ENCODE peak calls at places on chromosome 10, in four cellular contexts. H, S, G and Z are unnamed samples.

GRCh38 chr10:3681642-3682554 is 103.1 kb downstream of the KLF6 start:
- DNase-seq in H (no peak), S (no peak), G (no peak), Z (no peak)

GRCh38 chr10:60828489-60828852 is 50.2 kb downstream of the CDK1 start:
- DNase-seq in H (no peak), S (no peak), G (no peak), Z (no peak)

GRCh38 chr10:132225073-132225848 is 38.5 kb downstream of the DPYSL4 start:
- DNase-seq in H (no peak), S (no peak), G (no peak), Z (peak; percentile 66)

GRCh38 chr10:50993817-50994251 is 80.5 kb upstream of the PRKG1 start:
- DNase-seq in H (peak; percentile 27), S (no peak), G (no peak), Z (no peak)

GRCh38 chr10:119360181-119360921 is 153.0 kb downstream of the GRK5 start:
- DNase-seq in H (peak; percentile 62), S (no peak), G (no peak), Z (peak; percentile 56)

GRCh38 chr10:79063661-79064490 is 4.9 kb upstream of the ZMIZ1 start:
- DNase-seq in H (peak; percentile 11), S (no peak), G (peak; percentile 5), Z (peak; percentile 35)

GRCh38 chr10:17841055-17841454 is 31.9 kb downstream of the MRC1 start:
- DNase-seq in H (no peak), S (no peak), G (no peak), Z (no peak)

GRCh38 chr10:125562737-125563136 is 120.2 kb downstream of the TEX36 start:
- DNase-seq in H (no peak), S (no peak), G (no peak), Z (no peak)

GRCh38 chr10:104117839-104118323 is 4.1 kb upstream of the SFR1 start:
- DNase-seq in H (no peak), S (no peak), G (no peak), Z (no peak)

GRCh38 chr10:71614946-71615345 is 104.6 kb downstream of the C10orf105 start:
- DNase-seq in H (no peak), S (no peak), G (no peak), Z (no peak)

GRCh38 chr10:70441877-70442205 is 360 bp upstream of the NODAL start:
- DNase-seq in H (no peak), S (no peak), G (no peak), Z (peak; percentile 32)

GRCh38 chr10:133528296-133528844 is 1.2 kb downstream of the CYP2E1 start:
- DNase-seq in H (no peak), S (no peak), G (no peak), Z (peak; percentile 59)

GRCh38 chr10:62696798-62697197 is 107.7 kb upstream of the ADO start:
- DNase-seq in H (no peak), S (no peak), G (no peak), Z (no peak)

GRCh38 chr10:82757907-82758306 is 882.9 kb downstream of the NRG3 start:
- DNase-seq in H (no peak), S (no peak), G (no peak), Z (no peak)

GRCh38 chr10:33134011-33134751 is 176.2 kb upstream of the ITGB1 start:
- DNase-seq in H (no peak), S (no peak), G (peak; percentile 93), Z (peak; percentile 89)

GRCh38 chr10:103967433-103968142 is 648 bp downstream of the SLK start:
- DNase-seq in H (no peak), S (no peak), G (peak; percentile 17), Z (no peak)

DNA sequence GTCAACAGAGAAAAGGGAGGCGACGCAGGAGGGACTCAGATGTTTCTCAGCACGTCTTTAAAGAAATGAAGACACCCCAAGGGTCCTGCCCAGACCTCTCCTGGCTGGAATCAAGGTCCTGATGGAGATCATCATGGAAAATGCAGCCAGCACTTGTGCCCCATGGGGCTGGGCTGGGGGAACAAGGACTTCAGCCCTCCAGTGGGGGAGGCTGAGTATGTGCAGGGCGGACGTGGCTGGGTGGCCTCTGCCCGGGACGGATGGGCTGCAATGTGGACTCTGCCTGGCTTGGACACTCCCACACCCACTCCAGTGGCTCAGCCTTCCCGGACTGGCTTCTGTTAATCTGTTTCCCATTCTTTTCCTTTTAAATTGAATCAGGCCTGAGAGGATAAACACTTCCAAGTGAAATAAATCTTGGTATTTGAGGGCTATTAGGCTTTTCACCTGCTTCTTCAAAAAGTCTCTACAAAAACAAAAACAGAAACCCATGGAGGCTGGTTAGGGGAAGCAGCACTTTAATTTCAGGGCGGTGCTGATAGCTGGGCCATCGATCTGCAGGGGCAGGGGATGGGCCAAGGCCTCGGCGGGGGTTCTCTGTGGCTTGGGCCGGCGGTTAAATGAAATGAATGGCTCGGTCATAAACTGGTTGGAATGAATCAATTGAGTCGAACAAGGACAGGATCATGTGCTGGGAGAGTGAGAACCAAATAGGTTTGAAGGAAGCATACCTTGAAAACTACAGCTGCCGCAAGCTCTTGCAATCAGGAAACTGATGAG is 51.5 kb downstream of the ADARB2 start:
- DNase-seq in H (no peak), S (no peak), G (no peak), Z (no peak)
- H3K9me3 ChIP-seq in H (peaks cover 7% of the 10 kb centered on the region), S (no peaks in the 10 kb centered on the region), G (no peaks in the 10 kb centered on the region), Z (no peaks in the 10 kb centered on the region)

GRCh38 chr10:34618611-34619010 is 196.5 kb downstream of the PARD3 start:
- DNase-seq in H (no peak), S (no peak), G (no peak), Z (no peak)
- H3K4me1 ChIP-seq in H (no peaks in the 10 kb centered on the region), S (no peaks in the 10 kb centered on the region), G (no peaks in the 10 kb centered on the region), Z (no peaks in the 10 kb centered on the region)

GRCh38 chr10:30210296-30210695 is 138.8 kb downstream of the MTPAP start:
- DNase-seq in H (no peak), S (no peak), G (no peak), Z (no peak)

DNA sequence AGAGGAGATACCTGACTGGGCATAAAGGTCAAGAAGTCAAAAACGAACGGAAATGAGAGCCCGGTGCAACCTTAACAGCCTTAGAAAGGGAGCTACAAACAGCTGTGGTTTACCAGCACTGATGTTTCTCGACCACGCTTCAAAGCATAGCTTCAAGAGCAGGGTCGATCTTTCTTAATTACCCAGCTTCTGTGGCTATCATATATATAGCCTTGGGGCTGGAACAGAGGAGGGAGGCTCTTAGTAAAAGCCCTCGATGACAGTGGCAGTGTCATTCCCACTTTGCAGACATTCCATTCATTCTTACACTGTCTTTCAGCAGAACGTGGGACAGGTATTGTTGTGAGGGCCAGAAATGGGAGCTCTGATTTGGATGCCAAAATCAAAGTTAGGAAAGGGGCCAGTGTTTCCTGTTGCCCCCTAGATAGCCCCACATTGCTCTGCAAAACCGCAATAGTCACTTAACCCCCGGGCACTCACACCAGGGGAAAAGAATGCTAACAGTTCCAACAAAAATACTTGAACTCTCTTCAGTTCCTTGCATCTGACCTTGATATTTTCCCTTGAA is 141.5 kb downstream of the MTPAP start:
- DNase-seq in H (no peak), S (no peak), G (no peak), Z (no peak)
- H3K9me3 ChIP-seq in H (peaks cover 12% of the 10 kb centered on the region), S (no peaks in the 10 kb centered on the region), G (no peaks in the 10 kb centered on the region), Z (no peaks in the 10 kb centered on the region)

GRCh38 chr10:58755688-58756087 is 243.0 kb downstream of the BICC1 start:
- DNase-seq in H (no peak), S (no peak), G (peak; percentile 41), Z (no peak)
- H3K4me1 ChIP-seq in H (no peaks in the 10 kb centered on the region), S (no peaks in the 10 kb centered on the region), G (no peaks in the 10 kb centered on the region), Z (peaks cover 18% of the 10 kb centered on the region)